ENCODE peak calls at places on chromosomes 13 and 19, in six cellular contexts. S, X, R, T, U and H are unnamed samples.

GRCh38 chr19:12639901-12640613 is 26.5 kb downstream of the MAN2B1 start:
- DNase-seq in X (peak), U (peak), S (peak), T (peak), R (peak), H (peak)

GRCh38 chr19:33621811-33622504 is at the start of gene CHST8:
- DNase-seq in U (peak), S (no peak), X (no peak), T (no peak), R (peak), H (peak)

GRCh38 chr13:79522583-79522982 is 41.6 kb downstream of the NDFIP2 start:
- DNase-seq in U (no peak), X (no peak), T (no peak), S (peak), R (no peak), H (no peak)

GRCh38 chr19:5154129-5154798 is 185.4 kb downstream of the KDM4B start:
- DNase-seq in X (no peak), R (peak), U (no peak), S (no peak), T (no peak), H (peak)

GRCh38 chr13:36820222-36820621 is 1.2 kb downstream of the RFXAP start:
- DNase-seq in S (no peak), R (no peak), T (peak), U (no peak), X (no peak), H (no peak)

GRCh38 chr19:7292950-7293794 is 1.0 kb downstream of the INSR start:
- DNase-seq in T (no peak), S (no peak), R (peak), U (no peak), X (no peak), H (peak)

GRCh38 chr19:30671622-30672051 is 299.5 kb downstream of the ZNF536 start:
- DNase-seq in T (no peak), S (no peak), X (no peak), R (no peak), U (no peak), H (no peak)

GRCh38 chr13:57326532-57326931 is 159.5 kb downstream of the PRR20E start:
- DNase-seq in S (no peak), U (no peak), R (no peak), X (no peak), T (no peak), H (no peak)

GRCh38 chr13:20461481-20461859 is 64.2 kb downstream of the CRYL1 start:
- DNase-seq in T (peak), X (no peak), S (peak), R (no peak), U (no peak), H (no peak)

GRCh38 chr13:112582305-112582704 is 5.6 kb downstream of the TUBGCP3 start:
- DNase-seq in T (no peak), U (no peak), S (no peak), X (no peak), R (no peak), H (no peak)

GRCh38 chr13:95120650-95121049 is 180.6 kb downstream of the ABCC4 start:
- DNase-seq in R (no peak), S (no peak), X (no peak), U (no peak), T (no peak), H (no peak)

GRCh38 chr13:87235621-87236020 is 435.6 kb upstream of the SLITRK5 start:
- DNase-seq in R (no peak), S (peak), T (no peak), U (no peak), X (no peak), H (no peak)

GRCh38 chr19:30070970-30071632 is 129.1 kb downstream of the URI1 start:
- DNase-seq in X (no peak), T (no peak), R (no peak), S (no peak), U (no peak), H (no peak)

GRCh38 chr19:17183858-17184271 is 31.3 kb upstream of the USE1 start:
- DNase-seq in U (no peak), R (no peak), T (no peak), X (no peak), S (no peak), H (no peak)
- H3K14ac ChIP-seq in U (no peak), R (no peak), T (no peak), X (no peak), S (no peak), H (no peak)

GRCh38 chr13:32587014-32587773 is 942 bp downstream of the PDS5B start:
- DNase-seq in X (no peak), U (peak), T (peak), S (peak), R (peak), H (peak)
- H2AFZ ChIP-seq in X (peak), U (peak), T (no peak), S (peak), R (no peak), H (peak)

GRCh38 chr19:53518716-53519115 is 19.2 kb upstream of the ZNF331 start:
- DNase-seq in X (no peak), S (no peak), U (no peak), T (no peak), R (no peak), H (no peak)

GRCh38 chr19:53520163-53520546 is 17.8 kb upstream of the ZNF331 start:
- DNase-seq in S (no peak), X (no peak), R (no peak), U (no peak), T (no peak), H (no peak)

GRCh38 chr19:53519431-53519830 is 18.5 kb upstream of the ZNF331 start:
- DNase-seq in X (no peak), U (no peak), R (no peak), T (no peak), S (no peak), H (no peak)

GRCh38 chr19:53520547-53521372 is 17.2 kb upstream of the ZNF331 start:
- DNase-seq in U (peak), S (peak), X (peak), T (peak), R (peak), H (peak)

GRCh38 chr19:53521373-53522202 is 16.4 kb upstream of the ZNF331 start:
- DNase-seq in X (no peak), R (no peak), U (no peak), S (no peak), T (no peak), H (no peak)
- H3K14ac ChIP-seq in X (no peak), R (peak), U (peak), S (no peak), T (peak), H (peak)

DNA sequence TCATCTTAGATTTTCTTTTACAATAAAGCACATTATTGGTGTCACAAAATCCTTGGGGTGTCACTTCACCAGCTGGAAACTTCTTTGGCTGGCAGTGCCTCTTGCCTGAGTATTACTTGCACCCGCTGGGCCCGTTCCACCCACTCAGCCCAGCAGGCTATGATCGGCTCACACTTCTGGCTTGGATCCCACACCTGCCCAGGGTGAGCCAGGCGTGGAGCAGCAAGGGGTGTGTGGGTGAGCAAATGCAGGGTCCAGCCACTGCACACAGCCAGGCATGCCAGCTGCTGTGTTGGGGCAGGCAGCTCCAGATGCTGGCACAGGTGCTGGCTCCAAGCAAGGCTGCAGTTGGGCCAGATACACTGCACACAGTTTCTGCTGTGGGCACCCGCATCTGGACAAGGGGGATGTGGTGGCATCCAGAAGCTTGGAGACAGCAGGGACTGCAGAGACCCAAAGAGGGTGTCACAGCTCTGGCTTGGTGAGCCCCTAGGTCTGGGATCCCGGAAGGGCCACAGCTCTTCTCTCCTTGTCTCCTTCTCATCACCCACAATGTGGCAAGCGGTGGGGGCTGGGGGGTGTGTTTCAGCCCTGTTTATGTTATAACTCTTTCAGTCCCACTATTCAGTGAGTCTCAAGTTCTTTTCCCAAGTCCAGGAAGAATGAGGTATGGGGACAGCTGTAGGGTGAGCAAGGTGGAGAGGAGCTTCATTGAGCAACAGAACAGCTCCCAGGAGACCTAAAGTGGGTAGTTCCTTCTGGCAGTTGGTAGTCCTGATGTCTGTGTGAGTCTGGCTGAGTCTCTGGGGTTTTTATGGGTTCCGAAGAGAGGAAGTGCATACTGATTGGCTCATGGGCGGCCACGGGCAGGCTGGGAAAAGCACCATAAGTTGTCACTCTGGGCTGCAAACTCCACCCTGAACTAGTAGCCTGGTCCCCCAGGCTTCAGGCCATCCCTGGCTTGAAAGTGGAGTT is 25.3 kb upstream of the TBC1D4 start:
- DNase-seq in S (no peak), U (no peak), R (no peak), X (no peak), T (no peak), H (no peak)
- H2AFZ ChIP-seq in S (no peak), U (no peak), R (no peak), X (no peak), T (no peak), H (no peak)

GRCh38 chr19:18445252-18445948 is 7.5 kb upstream of the ISYNA1 start:
- DNase-seq in X (no peak), S (no peak), R (no peak), T (no peak), U (no peak), H (no peak)
- H3K14ac ChIP-seq in X (no peak), S (no peak), R (no peak), T (no peak), U (no peak), H (peak)

DNA sequence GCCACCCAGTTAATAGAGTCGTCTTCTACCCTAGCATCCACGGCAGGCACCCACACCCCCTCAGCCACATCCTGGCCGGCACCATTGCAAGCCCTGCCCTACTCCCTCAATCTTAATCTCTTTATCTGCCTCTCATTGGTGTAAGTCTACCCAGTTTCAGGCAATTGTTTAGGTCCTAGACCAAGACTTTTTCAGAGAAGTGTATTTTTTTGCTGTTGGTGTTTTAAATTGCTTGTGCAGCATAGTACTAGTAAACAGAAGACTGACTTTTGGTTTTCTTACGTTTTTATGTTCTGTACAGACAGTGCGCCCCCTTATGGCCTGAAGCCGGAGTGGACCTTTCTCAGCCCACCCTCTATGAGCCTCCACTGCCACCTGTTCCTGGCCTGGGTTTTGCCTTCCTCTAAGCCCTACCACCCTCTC is 2.3 kb upstream of the LCP1 start:
- DNase-seq in T (no peak), U (no peak), S (no peak), R (peak), X (peak), H (no peak)
- H2AFZ ChIP-seq in T (no peak), U (peak), S (no peak), R (no peak), X (peak), H (no peak)

GRCh38 chr13:76036176-76036575 is 400.0 kb downstream of the LMO7 start:
- DNase-seq in T (peak), S (peak), X (no peak), R (no peak), U (no peak), H (no peak)
- H3K14ac ChIP-seq in T (no peak), S (peak), X (no peak), R (no peak), U (no peak), H (no peak)

DNA sequence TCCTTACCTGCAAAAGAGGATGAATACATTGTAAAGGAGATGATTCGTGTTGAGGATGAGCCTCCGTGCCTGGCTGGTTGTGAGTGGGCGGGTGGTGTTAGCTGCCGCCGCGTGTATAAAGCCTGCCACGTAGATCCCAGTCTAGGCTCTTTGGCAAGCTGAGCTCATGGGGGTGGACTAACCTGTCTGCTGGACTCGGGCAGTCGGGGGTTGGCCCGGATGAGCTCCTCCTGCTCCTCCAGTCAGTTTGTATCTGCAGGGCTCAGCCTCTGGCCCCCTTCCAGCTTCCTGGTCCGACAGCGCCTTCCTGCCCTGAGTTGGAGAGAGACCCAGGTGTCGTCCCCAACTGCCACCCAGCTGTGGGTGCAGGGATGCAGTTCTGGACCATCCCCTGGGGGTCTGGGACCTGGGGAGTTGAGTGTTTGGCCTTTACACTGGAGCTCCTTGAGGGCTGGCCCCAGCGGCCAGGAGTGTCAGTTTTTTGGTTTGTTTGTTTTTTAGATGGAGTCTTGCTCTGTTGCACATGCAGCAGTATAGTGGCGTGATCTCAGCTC is 20.9 kb downstream of the TECR start:
- DNase-seq in U (no peak), X (no peak), T (no peak), R (no peak), S (no peak), H (peak)
- H2AFZ ChIP-seq in U (no peak), X (no peak), T (no peak), R (no peak), S (no peak), H (peak)

GRCh38 chr19:3966051-3967017 is 4.6 kb downstream of the DAPK3 start:
- DNase-seq in T (no peak), X (no peak), R (no peak), U (no peak), S (no peak), H (peak)

GRCh38 chr19:3968556-3969434 is 2.1 kb downstream of the DAPK3 start:
- DNase-seq in T (peak), X (peak), R (peak), U (peak), S (peak), H (peak)

GRCh38 chr19:3969435-3970312 is 1.2 kb downstream of the DAPK3 start:
- DNase-seq in R (peak), T (peak), S (peak), X (no peak), U (peak), H (peak)

GRCh38 chr19:3970808-3971598 is at the start of gene DAPK3:
- DNase-seq in R (peak), S (peak), X (peak), T (peak), U (peak), H (peak)

DNA sequence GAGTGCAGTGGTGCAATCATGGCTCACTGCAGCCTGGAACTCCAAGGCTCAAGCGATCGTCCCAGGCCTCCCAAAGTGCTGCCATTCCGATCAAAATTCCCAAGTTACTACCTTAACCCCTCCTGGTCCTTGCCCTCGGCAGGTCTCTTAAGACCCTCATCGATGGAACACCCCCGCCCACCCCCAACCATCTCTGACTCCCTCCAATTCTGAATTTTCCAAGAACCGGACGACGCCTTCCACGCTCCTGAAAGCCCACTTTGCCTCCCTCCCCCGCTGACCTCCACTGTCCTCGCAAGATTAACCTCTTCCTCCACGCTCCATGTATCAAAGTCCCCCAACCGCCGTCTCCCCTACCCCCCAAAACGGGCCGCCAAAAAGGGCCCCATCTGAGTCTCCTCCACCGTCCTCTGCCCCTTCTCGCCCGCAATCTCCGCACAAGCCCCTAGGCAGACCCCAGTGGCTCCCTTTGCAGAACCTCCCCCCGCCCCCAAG is 539 bp downstream of the DAPK3 start:
- DNase-seq in S (no peak), T (no peak), U (no peak), X (no peak), R (no peak), H (peak)
- H3K14ac ChIP-seq in S (peak), T (peak), U (peak), X (no peak), R (peak), H (peak)